ENCODE peak calls at places on chromosomes 12 and 14, in six cellular contexts. Y is right lobe of liver, Q is neural progenitor cell, X is HCT116, E is psoas muscle, P is HepG2. W is an unnamed sample.
A peak's percentile ranks its signal among the peaks of the same experiment; 100 is the strongest.

GRCh38 chr14:84894254-84894653 is 635.7 kb upstream of the FLRT2 start:
- DNase-seq in Y (no peak), P (no peak), E (no peak), Q (no peak), X (no peak), W (no peak)

GRCh38 chr12:93918262-93918661 is 230.1 kb upstream of the PLXNC1 start:
- DNase-seq in X (no peak), E (no peak), Y (no peak), Q (no peak), P (no peak), W (no peak)

GRCh38 chr14:45251912-45252311 is 1.1 kb downstream of the MIS18BP1 start:
- DNase-seq in Q (peak; percentile 5), Y (no peak), E (no peak), X (no peak), P (peak; percentile 16), W (no peak)

GRCh38 chr12:19915392-19916192 is 452.7 kb upstream of the PDE3A start:
- DNase-seq in Y (no peak), Q (peak; percentile 66), P (no peak), E (no peak), X (peak; percentile 8), W (no peak)

GRCh38 chr12:71840226-71840847 is 778 bp downstream of the TBC1D15 start:
- DNase-seq in E (no peak), Q (no peak), X (peak; percentile 23), Y (no peak), P (peak; percentile 48), W (no peak)

GRCh38 chr12:1529228-1529861 is 65.0 kb downstream of the FBXL14 start:
- DNase-seq in E (no peak), X (no peak), Y (no peak), P (no peak), Q (no peak), W (no peak)

GRCh38 chr12:7093892-7094291 is 1.6 kb upstream of the C1R start:
- DNase-seq in X (no peak), E (peak; percentile 57), Y (no peak), Q (no peak), P (no peak), W (no peak)

GRCh38 chr12:118060301-118061010 is 523 bp downstream of the WSB2 start:
- DNase-seq in X (no peak), Q (peak; percentile 49), E (peak; percentile 75), Y (peak; percentile 77), P (no peak), W (no peak)

GRCh38 chr12:104242546-104243206 is 27.1 kb downstream of the TXNRD1 start:
- DNase-seq in Y (no peak), Q (no peak), P (no peak), E (no peak), X (no peak), W (no peak)

GRCh38 chr14:92954933-92955332 is 32.0 kb downstream of the CHGA start:
- DNase-seq in X (no peak), Q (no peak), P (no peak), Y (no peak), E (no peak), W (no peak)

GRCh38 chr12:42208574-42208973 is 29.5 kb downstream of the YAF2 start:
- DNase-seq in X (no peak), P (no peak), E (no peak), Q (no peak), Y (no peak), W (no peak)
- H3K4me3 ChIP-seq in X (no peak overlapping the region), P (no peak overlapping the region), E (no peak overlapping the region), Q (no peak overlapping the region), Y (no peak overlapping the region), W (no peak overlapping the region)

GRCh38 chr12:39503445-39503844 is 60.5 kb upstream of the KIF21A start:
- DNase-seq in X (peak; percentile 21), E (no peak), P (no peak), Q (no peak), Y (no peak), W (peak; percentile 9)
- TF ChIP-seq CTCF in X (peak; percentile 58), E (no peak), P (no peak), Q (no peak), Y (no peak), W (peak; percentile 20)

DNA sequence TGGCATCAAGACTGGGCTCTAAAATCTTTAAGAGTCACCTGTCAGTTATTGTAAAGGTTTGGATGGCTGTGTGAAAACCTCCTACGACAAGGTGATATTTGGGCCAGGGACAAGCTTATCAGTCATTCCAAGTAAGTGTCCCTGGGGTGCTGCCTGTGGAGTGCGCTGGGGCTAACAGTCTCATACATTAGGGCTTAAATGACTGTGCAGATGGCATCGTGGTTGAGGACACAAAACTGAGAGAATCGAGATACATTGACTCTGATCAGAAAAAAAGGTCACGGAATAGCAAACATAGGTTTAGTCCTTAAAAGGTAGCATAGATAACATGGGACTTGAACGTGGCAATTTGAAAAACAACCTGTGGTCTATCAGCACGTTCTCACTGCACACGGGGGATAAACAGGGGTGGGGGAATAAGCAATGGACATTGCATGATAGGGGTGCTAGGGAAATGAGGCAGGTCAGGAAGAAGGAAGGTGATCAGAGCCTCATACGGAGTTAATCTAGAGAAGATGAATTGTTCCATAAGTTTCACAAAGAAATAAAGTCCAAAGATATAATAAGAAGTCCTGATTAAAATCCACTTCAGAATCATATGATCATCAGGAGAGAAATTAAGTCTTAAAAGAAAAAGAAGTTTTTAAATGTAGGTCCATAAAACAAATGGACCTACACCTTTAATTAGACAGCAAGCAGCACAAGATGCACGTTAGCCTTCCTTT is 100.3 kb downstream of the DAD1 start:
- DNase-seq in E (no peak), Q (no peak), X (no peak), Y (no peak), P (no peak), W (no peak)
- H3K36me3 ChIP-seq in E (no peaks in the 10 kb centered on the region), Q (no peaks in the 10 kb centered on the region), X (no peaks in the 10 kb centered on the region), Y (no peaks in the 10 kb centered on the region), P (no peaks in the 10 kb centered on the region), W (no peaks in the 10 kb centered on the region)

DNA sequence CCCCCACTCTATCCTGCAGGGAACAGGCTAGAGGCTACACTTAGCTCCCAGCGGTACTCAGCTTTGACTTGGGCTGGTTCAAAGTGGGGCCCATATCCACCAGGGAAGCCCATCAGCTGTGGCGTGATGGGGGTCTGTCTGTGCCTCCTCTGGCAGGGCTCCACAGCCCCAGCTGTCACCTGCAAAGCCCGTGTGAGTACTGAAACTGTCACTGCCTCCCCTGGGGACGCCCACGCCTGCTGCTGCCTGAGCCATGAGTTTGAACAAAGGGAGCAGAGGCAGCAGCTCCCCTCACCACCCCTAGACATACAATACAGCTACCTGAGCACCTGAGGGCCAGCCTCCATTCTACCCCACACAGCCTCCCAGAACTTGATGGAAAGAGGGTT is 5.0 kb downstream of the REM2 start:
- DNase-seq in Y (no peak), P (no peak), E (no peak), Q (no peak), X (no peak), W (no peak)
- H3K4me3 ChIP-seq in Y (no peak overlapping the region), P (no peak overlapping the region), E (no peak overlapping the region), Q (peak overlapping the region; percentile 52), X (peak overlapping the region; percentile 60), W (peak overlapping the region; percentile 63)